ENCODE peak calls at places on chromosome 15, in ten cellular contexts. Z, G, Q, P, N, H, B, Y, R and S are unnamed samples.

GRCh38 chr15:100596792-100597191 is 5.2 kb downstream of the LINS1 start:
- DNase-seq in Z (no peak), G (no peak), Q (no peak), P (peak), N (no peak), H (peak), B (peak), Y (no peak), R (no peak), S (no peak)

GRCh38 chr15:29939404-29939803 is 117.1 kb upstream of the TJP1 start:
- DNase-seq in Z (peak), G (no peak), Q (no peak), P (no peak), N (peak), H (no peak), B (no peak), Y (no peak), R (no peak), S (no peak)

GRCh38 chr15:90106522-90107117 is 4.4 kb upstream of the IDH2 start:
- DNase-seq in Z (no peak), G (no peak), Q (no peak), P (no peak), N (peak), H (no peak), B (no peak), Y (peak), R (peak), S (peak)

GRCh38 chr15:72375501-72375845 is 341 bp downstream of the HEXA start:
- DNase-seq in Z (no peak), G (no peak), Q (peak), P (no peak), N (no peak), H (peak), B (no peak), Y (no peak), R (no peak), S (no peak)

GRCh38 chr15:37031198-37031597 is 69.2 kb downstream of the MEIS2 start:
- DNase-seq in Z (no peak), G (no peak), Q (no peak), P (no peak), N (no peak), H (no peak), B (no peak), Y (no peak), R (no peak), S (no peak)

GRCh38 chr15:88987951-88988671 is 74.9 kb upstream of the MFGE8 start:
- DNase-seq in Z (no peak), G (no peak), Q (no peak), P (no peak), N (no peak), H (no peak), B (no peak), Y (no peak), R (no peak), S (no peak)

GRCh38 chr15:57403007-57403406 is 26.7 kb downstream of the CGNL1 start:
- DNase-seq in Z (no peak), G (no peak), Q (no peak), P (no peak), N (no peak), H (no peak), B (no peak), Y (no peak), R (no peak), S (no peak)

GRCh38 chr15:80856400-80856799 is 77.2 kb downstream of the CEMIP start:
- DNase-seq in Z (no peak), G (peak), Q (no peak), P (no peak), N (peak), H (no peak), B (no peak), Y (no peak), R (no peak), S (no peak)

GRCh38 chr15:23686466-23687142 is 501 bp downstream of the NDN start:
- DNase-seq in Z (no peak), G (no peak), Q (no peak), P (no peak), N (no peak), H (no peak), B (no peak), Y (peak), R (no peak), S (no peak)

GRCh38 chr15:98433302-98433701 is 215.0 kb upstream of the IGF1R start:
- DNase-seq in Z (no peak), G (no peak), Q (peak), P (no peak), N (no peak), H (no peak), B (no peak), Y (peak), R (no peak), S (no peak)

GRCh38 chr15:57582080-57582479 is 9.6 kb upstream of the MYZAP start:
- DNase-seq in Z (no peak), G (no peak), Q (no peak), P (no peak), N (no peak), H (no peak), B (no peak), Y (no peak), R (no peak), S (no peak)

GRCh38 chr15:25175789-25176615 is 221.2 kb downstream of the SNRPN start:
- DNase-seq in Z (no peak), G (no peak), Q (peak), P (peak), N (no peak), H (peak), B (no peak), Y (no peak), R (no peak), S (no peak)

GRCh38 chr15:73685981-73686380 is 1.8 kb downstream of the CD276 start:
- DNase-seq in Z (no peak), G (no peak), Q (peak), P (no peak), N (no peak), H (no peak), B (no peak), Y (no peak), R (no peak), S (no peak)

GRCh38 chr15:101207867-101208288 is 44.0 kb downstream of the CHSY1 start:
- DNase-seq in Z (no peak), G (no peak), Q (no peak), P (no peak), N (no peak), H (no peak), B (no peak), Y (no peak), R (peak), S (no peak)

GRCh38 chr15:94206463-94207167 is 24.7 kb upstream of the MCTP2 start:
- DNase-seq in Z (no peak), G (no peak), Q (no peak), P (no peak), N (no peak), H (no peak), B (peak), Y (peak), R (peak), S (no peak)

GRCh38 chr15:77831989-77832388 is 199.3 kb upstream of the LINGO1 start:
- DNase-seq in Z (no peak), G (peak), Q (no peak), P (no peak), N (no peak), H (peak), B (no peak), Y (no peak), R (no peak), S (no peak)

GRCh38 chr15:68055224-68055705 is 1.1 kb downstream of the PIAS1 start:
- DNase-seq in Z (peak), G (peak), Q (no peak), P (peak), N (peak), H (no peak), B (peak), Y (peak), R (peak), S (peak)

GRCh38 chr15:70093481-70094309 is 4.0 kb downstream of the TLE3 start:
- DNase-seq in Z (no peak), G (no peak), Q (no peak), P (no peak), N (no peak), H (no peak), B (no peak), Y (no peak), R (no peak), S (no peak)

GRCh38 chr15:76973362-76973743 is 21.6 kb upstream of the PSTPIP1 start:
- DNase-seq in Z (no peak), G (peak), Q (no peak), P (peak), N (peak), H (peak), B (peak), Y (no peak), R (no peak), S (no peak)

GRCh38 chr15:57356636-57357035 is 19.7 kb upstream of the CGNL1 start:
- DNase-seq in Z (peak), G (no peak), Q (no peak), P (no peak), N (peak), H (no peak), B (no peak), Y (no peak), R (peak), S (no peak)

GRCh38 chr15:67025719-67026118 is 39.7 kb upstream of the SMAD3 start:
- DNase-seq in Z (no peak), G (no peak), Q (no peak), P (no peak), N (peak), H (no peak), B (no peak), Y (peak), R (peak), S (no peak)

GRCh38 chr15:80202641-80203360 is 49.2 kb downstream of the CTXND1 start:
- DNase-seq in Z (no peak), G (peak), Q (no peak), P (no peak), N (no peak), H (no peak), B (no peak), Y (no peak), R (no peak), S (no peak)

GRCh38 chr15:59991919-59992318 is 12.2 kb upstream of the FOXB1 start:
- DNase-seq in Z (no peak), G (peak), Q (no peak), P (no peak), N (no peak), H (no peak), B (no peak), Y (no peak), R (no peak), S (no peak)

GRCh38 chr15:63628123-63628822 is 31.1 kb downstream of the FBXL22 start:
- DNase-seq in Z (no peak), G (no peak), Q (no peak), P (no peak), N (no peak), H (no peak), B (no peak), Y (no peak), R (no peak), S (no peak)

GRCh38 chr15:100902436-100903190 is 16.5 kb upstream of the LRRK1 start:
- DNase-seq in Z (no peak), G (no peak), Q (peak), P (no peak), N (no peak), H (peak), B (no peak), Y (peak), R (peak), S (no peak)

GRCh38 chr15:86159436-86159835 is 79.8 kb downstream of the AGBL1 start:
- DNase-seq in Z (no peak), G (no peak), Q (no peak), P (no peak), N (no peak), H (no peak), B (no peak), Y (no peak), R (no peak), S (no peak)

GRCh38 chr15:82556315-82557035 is 16.2 kb upstream of the RPS17 start:
- DNase-seq in Z (no peak), G (no peak), Q (no peak), P (no peak), N (no peak), H (no peak), B (no peak), Y (no peak), R (no peak), S (no peak)

GRCh38 chr15:55796321-55796965 is 53.5 kb upstream of the PRTG start:
- DNase-seq in Z (no peak), G (no peak), Q (no peak), P (no peak), N (no peak), H (no peak), B (no peak), Y (no peak), R (peak), S (no peak)

GRCh38 chr15:83571820-83572707 is 81.9 kb upstream of the ADAMTSL3 start:
- DNase-seq in Z (no peak), G (no peak), Q (no peak), P (peak), N (peak), H (no peak), B (no peak), Y (peak), R (no peak), S (no peak)

GRCh38 chr15:90665288-90666134 is 51.6 kb upstream of the BLM start:
- DNase-seq in Z (no peak), G (no peak), Q (no peak), P (peak), N (peak), H (peak), B (peak), Y (no peak), R (peak), S (peak)

GRCh38 chr15:40323953-40324937 is 753 bp downstream of the INAFM2 start:
- DNase-seq in Z (no peak), G (no peak), Q (peak), P (no peak), N (no peak), H (peak), B (no peak), Y (no peak), R (no peak), S (no peak)

GRCh38 chr15:85333132-85333831 is 47.1 kb upstream of the AKAP13 start:
- DNase-seq in Z (no peak), G (no peak), Q (no peak), P (no peak), N (no peak), H (no peak), B (no peak), Y (no peak), R (peak), S (no peak)

GRCh38 chr15:33243869-33244268 is 49.4 kb upstream of the FMN1 start:
- DNase-seq in Z (peak), G (no peak), Q (no peak), P (no peak), N (peak), H (no peak), B (no peak), Y (no peak), R (peak), S (no peak)

GRCh38 chr15:51623386-51623938 is 891 bp upstream of the DMXL2 start:
- DNase-seq in Z (no peak), G (no peak), Q (no peak), P (no peak), N (no peak), H (no peak), B (no peak), Y (no peak), R (no peak), S (peak)

GRCh38 chr15:57792729-57793449 is 86.4 kb downstream of the POLR2M start:
- DNase-seq in Z (peak), G (no peak), Q (no peak), P (no peak), N (no peak), H (no peak), B (no peak), Y (no peak), R (no peak), S (no peak)